ENCODE peak calls at places on chromosome 6, in nine cellular contexts. H, I, C, P, E, U, K, F and Z are unnamed samples.

GRCh38 chr6:56657364-56657763 is 14.7 kb upstream of the DST start:
- DNase-seq in I (no peak), C (no peak), F (no peak), P (no peak), E (no peak), U (no peak), K (no peak), H (no peak), Z (no peak)

GRCh38 chr6:41284726-41285125 is 1.8 kb downstream of the TREM1 start:
- DNase-seq in F (no peak), U (no peak), K (peak), H (no peak), P (peak), C (no peak), I (no peak), E (no peak), Z (no peak)

GRCh38 chr6:132962936-132963579 is 148.7 kb downstream of the RPS12 start:
- DNase-seq in P (peak), I (peak), F (peak), U (peak), K (peak), H (peak), E (peak), C (peak), Z (peak)

GRCh38 chr6:55011034-55011433 is 163.3 kb upstream of the HCRTR2 start:
- DNase-seq in F (no peak), P (no peak), U (no peak), C (no peak), I (no peak), E (no peak), K (no peak), H (no peak), Z (no peak)

GRCh38 chr6:438634-439170 is 47.1 kb downstream of the IRF4 start:
- DNase-seq in F (no peak), U (no peak), C (no peak), I (no peak), P (no peak), E (no peak), H (no peak), K (no peak), Z (no peak)

GRCh38 chr6:10676403-10676802 is 18.0 kb downstream of the C6orf52 start:
- DNase-seq in K (no peak), C (no peak), E (no peak), H (no peak), P (no peak), U (no peak), I (no peak), F (no peak), Z (no peak)

GRCh38 chr6:105474234-105474633 is 71.4 kb upstream of the PREP start:
- DNase-seq in P (no peak), F (peak), U (no peak), K (no peak), E (no peak), C (no peak), I (no peak), H (no peak), Z (no peak)

GRCh38 chr6:151321438-151321837 is 69.9 kb downstream of the ZBTB2 start:
- DNase-seq in P (no peak), H (no peak), E (no peak), U (no peak), F (no peak), C (no peak), K (no peak), I (no peak), Z (no peak)

GRCh38 chr6:1619666-1620503 is 10.2 kb downstream of the FOXC1 start:
- DNase-seq in K (no peak), F (no peak), C (no peak), I (peak), P (peak), E (no peak), H (no peak), U (no peak), Z (no peak)

GRCh38 chr6:85644374-85644762 is 1.7 kb upstream of the SYNCRIP start:
- DNase-seq in K (no peak), U (no peak), C (no peak), P (no peak), F (peak), E (no peak), H (no peak), I (no peak), Z (no peak)

GRCh38 chr6:33431880-33432541 is 12.1 kb downstream of the SYNGAP1 start:
- DNase-seq in E (no peak), P (peak), F (no peak), K (no peak), U (no peak), H (no peak), C (no peak), I (peak), Z (peak)

GRCh38 chr6:25449774-25450173 is 170.6 kb downstream of the CARMIL1 start:
- DNase-seq in I (no peak), P (no peak), U (no peak), C (no peak), E (no peak), K (no peak), F (no peak), H (no peak), Z (no peak)

GRCh38 chr6:75504902-75505233 is 11.3 kb upstream of the FILIP1 start:
- DNase-seq in E (no peak), C (no peak), F (no peak), H (no peak), K (no peak), I (peak), P (no peak), U (no peak), Z (no peak)